ENCODE peak calls at places on chromosomes 12 and 14, in seven cellular contexts. One of them, this sample, is unnamed.

GRCh38 chr14:49250517-49250916 is 335.7 kb downstream of the RPS29 start:
- DNase-seq in astrocyte of the cerebellum: no peak
- DNase-seq in AG09309: no peak
- DNase-seq in psoas muscle: no peak
- DNase-seq in BJ: no peak
- DNase-seq in mucosa of descending colon: no peak
- DNase-seq in fibroblast of the aortic adventitia: no peak
- DNase-seq in this sample: no peak

GRCh38 chr14:82075566-82075965 is 541.9 kb upstream of the SEL1L start:
- DNase-seq in psoas muscle: no peak
- DNase-seq in astrocyte of the cerebellum: no peak
- DNase-seq in fibroblast of the aortic adventitia: no peak
- DNase-seq in BJ: no peak
- DNase-seq in mucosa of descending colon: peak
- DNase-seq in AG09309: no peak
- DNase-seq in this sample: peak

GRCh38 chr12:31742891-31743290 is 14.1 kb upstream of the AMN1 start:
- DNase-seq in mucosa of descending colon: no peak
- DNase-seq in fibroblast of the aortic adventitia: no peak
- DNase-seq in BJ: no peak
- DNase-seq in AG09309: no peak
- DNase-seq in astrocyte of the cerebellum: no peak
- DNase-seq in psoas muscle: no peak
- DNase-seq in this sample: no peak

GRCh38 chr12:57188090-57188425 is 28.5 kb upstream of the NXPH4 start:
- DNase-seq in AG09309: no peak
- DNase-seq in astrocyte of the cerebellum: no peak
- DNase-seq in BJ: no peak
- DNase-seq in psoas muscle: no peak
- DNase-seq in fibroblast of the aortic adventitia: no peak
- DNase-seq in mucosa of descending colon: no peak
- DNase-seq in this sample: no peak

GRCh38 chr12:5114436-5114835 is 70.8 kb downstream of the KCNA5 start:
- DNase-seq in AG09309: no peak
- DNase-seq in psoas muscle: no peak
- DNase-seq in mucosa of descending colon: no peak
- DNase-seq in BJ: no peak
- DNase-seq in astrocyte of the cerebellum: no peak
- DNase-seq in fibroblast of the aortic adventitia: no peak
- DNase-seq in this sample: peak

GRCh38 chr12:21502164-21502496 is 541 bp downstream of the GOLT1B start:
- DNase-seq in BJ: no peak
- DNase-seq in psoas muscle: no peak
- DNase-seq in fibroblast of the aortic adventitia: peak
- DNase-seq in astrocyte of the cerebellum: no peak
- DNase-seq in AG09309: no peak
- DNase-seq in mucosa of descending colon: no peak
- DNase-seq in this sample: peak

GRCh38 chr12:1776139-1776975 is 44.0 kb upstream of the LRTM2 start:
- DNase-seq in fibroblast of the aortic adventitia: peak
- DNase-seq in BJ: peak
- DNase-seq in astrocyte of the cerebellum: no peak
- DNase-seq in mucosa of descending colon: no peak
- DNase-seq in psoas muscle: no peak
- DNase-seq in AG09309: peak
- DNase-seq in this sample: peak

GRCh38 chr12:90274407-90274806 is 565.8 kb upstream of the ATP2B1 start:
- DNase-seq in astrocyte of the cerebellum: no peak
- DNase-seq in psoas muscle: no peak
- DNase-seq in AG09309: no peak
- DNase-seq in mucosa of descending colon: peak
- DNase-seq in BJ: no peak
- DNase-seq in fibroblast of the aortic adventitia: no peak
- DNase-seq in this sample: no peak

GRCh38 chr14:45743884-45744283 is 490.9 kb upstream of the MIS18BP1 start:
- DNase-seq in BJ: no peak
- DNase-seq in AG09309: no peak
- DNase-seq in psoas muscle: no peak
- DNase-seq in mucosa of descending colon: no peak
- DNase-seq in astrocyte of the cerebellum: no peak
- DNase-seq in fibroblast of the aortic adventitia: no peak
- DNase-seq in this sample: no peak

GRCh38 chr12:116434155-116435065 is 124.8 kb upstream of the MAP1LC3B2 start:
- DNase-seq in AG09309: peak
- DNase-seq in fibroblast of the aortic adventitia: peak
- DNase-seq in psoas muscle: peak
- DNase-seq in BJ: peak
- DNase-seq in mucosa of descending colon: peak
- DNase-seq in astrocyte of the cerebellum: peak
- DNase-seq in this sample: peak

GRCh38 chr12:9753042-9753820 is 7.5 kb downstream of the CD69 start:
- DNase-seq in BJ: no peak
- DNase-seq in astrocyte of the cerebellum: no peak
- DNase-seq in mucosa of descending colon: no peak
- DNase-seq in fibroblast of the aortic adventitia: no peak
- DNase-seq in psoas muscle: no peak
- DNase-seq in AG09309: no peak
- DNase-seq in this sample: no peak

GRCh38 chr14:81162941-81163340 is 57.8 kb downstream of the GTF2A1 start:
- DNase-seq in fibroblast of the aortic adventitia: peak
- DNase-seq in psoas muscle: no peak
- DNase-seq in mucosa of descending colon: no peak
- DNase-seq in AG09309: no peak
- DNase-seq in BJ: no peak
- DNase-seq in astrocyte of the cerebellum: no peak
- DNase-seq in this sample: peak

GRCh38 chr12:68080577-68080976 is 79.0 kb downstream of the IFNG start:
- DNase-seq in astrocyte of the cerebellum: no peak
- DNase-seq in mucosa of descending colon: no peak
- DNase-seq in BJ: no peak
- DNase-seq in psoas muscle: no peak
- DNase-seq in fibroblast of the aortic adventitia: no peak
- DNase-seq in AG09309: no peak
- DNase-seq in this sample: no peak

GRCh38 chr12:22982635-22983034 is 357.7 kb downstream of the ETNK1 start:
- DNase-seq in AG09309: no peak
- DNase-seq in fibroblast of the aortic adventitia: no peak
- DNase-seq in BJ: no peak
- DNase-seq in psoas muscle: no peak
- DNase-seq in astrocyte of the cerebellum: no peak
- DNase-seq in mucosa of descending colon: no peak
- DNase-seq in this sample: no peak

GRCh38 chr12:107330901-107331431 is 237.6 kb upstream of the CRY1 start:
- DNase-seq in psoas muscle: no peak
- DNase-seq in mucosa of descending colon: no peak
- DNase-seq in AG09309: no peak
- DNase-seq in astrocyte of the cerebellum: no peak
- DNase-seq in fibroblast of the aortic adventitia: no peak
- DNase-seq in BJ: no peak
- DNase-seq in this sample: no peak

GRCh38 chr12:3658327-3659163 is 94.4 kb downstream of the CRACR2A start:
- DNase-seq in fibroblast of the aortic adventitia: peak
- DNase-seq in psoas muscle: no peak
- DNase-seq in mucosa of descending colon: peak
- DNase-seq in AG09309: no peak
- DNase-seq in BJ: no peak
- DNase-seq in astrocyte of the cerebellum: no peak
- DNase-seq in this sample: peak

GRCh38 chr12:55829967-55830600 is 697 bp upstream of the DNAJC14 start:
- DNase-seq in psoas muscle: peak
- DNase-seq in AG09309: no peak
- DNase-seq in astrocyte of the cerebellum: no peak
- DNase-seq in BJ: no peak
- DNase-seq in fibroblast of the aortic adventitia: no peak
- DNase-seq in mucosa of descending colon: peak
- DNase-seq in this sample: no peak

GRCh38 chr12:64390275-64390851 is at the start of gene C12orf56:
- DNase-seq in fibroblast of the aortic adventitia: peak
- DNase-seq in AG09309: no peak
- DNase-seq in BJ: no peak
- DNase-seq in mucosa of descending colon: peak
- DNase-seq in psoas muscle: no peak
- DNase-seq in astrocyte of the cerebellum: no peak
- DNase-seq in this sample: no peak

GRCh38 chr14:70641548-70642312 is at the start of gene TTC9:
- DNase-seq in astrocyte of the cerebellum: no peak
- DNase-seq in psoas muscle: peak
- DNase-seq in mucosa of descending colon: no peak
- DNase-seq in BJ: no peak
- DNase-seq in AG09309: no peak
- DNase-seq in fibroblast of the aortic adventitia: no peak
- DNase-seq in this sample: no peak

GRCh38 chr12:89775336-89776005 is 66.8 kb upstream of the ATP2B1 start:
- DNase-seq in fibroblast of the aortic adventitia: peak
- DNase-seq in mucosa of descending colon: no peak
- DNase-seq in psoas muscle: no peak
- DNase-seq in AG09309: no peak
- DNase-seq in BJ: peak
- DNase-seq in astrocyte of the cerebellum: no peak
- DNase-seq in this sample: no peak

GRCh38 chr12:52062167-52063080 is 7.4 kb upstream of the ATG101 start:
- DNase-seq in psoas muscle: no peak
- DNase-seq in AG09309: no peak
- DNase-seq in BJ: no peak
- DNase-seq in mucosa of descending colon: peak
- DNase-seq in astrocyte of the cerebellum: no peak
- DNase-seq in fibroblast of the aortic adventitia: no peak
- DNase-seq in this sample: peak

GRCh38 chr12:85951823-85952222 is 77.7 kb downstream of the NTS start:
- DNase-seq in psoas muscle: no peak
- DNase-seq in fibroblast of the aortic adventitia: peak
- DNase-seq in BJ: no peak
- DNase-seq in AG09309: no peak
- DNase-seq in mucosa of descending colon: no peak
- DNase-seq in astrocyte of the cerebellum: peak
- DNase-seq in this sample: peak

GRCh38 chr14:104135904-104136471 is 2.4 kb upstream of the KIF26A start:
- DNase-seq in astrocyte of the cerebellum: no peak
- DNase-seq in BJ: no peak
- DNase-seq in fibroblast of the aortic adventitia: no peak
- DNase-seq in psoas muscle: peak
- DNase-seq in mucosa of descending colon: no peak
- DNase-seq in AG09309: no peak
- DNase-seq in this sample: no peak
- H3K4me3 ChIP-seq in astrocyte of the cerebellum: no peak
- H3K4me3 ChIP-seq in BJ: no peak
- H3K4me3 ChIP-seq in fibroblast of the aortic adventitia: no peak
- H3K4me3 ChIP-seq in psoas muscle: peak
- H3K4me3 ChIP-seq in mucosa of descending colon: no peak
- H3K4me3 ChIP-seq in AG09309: no peak
- H3K4me3 ChIP-seq in this sample: no peak

GRCh38 chr12:63276537-63277365 is 125.8 kb upstream of the AVPR1A start:
- DNase-seq in fibroblast of the aortic adventitia: peak
- DNase-seq in astrocyte of the cerebellum: no peak
- DNase-seq in AG09309: no peak
- DNase-seq in psoas muscle: no peak
- DNase-seq in mucosa of descending colon: peak
- DNase-seq in BJ: no peak
- DNase-seq in this sample: peak
- H3K4me3 ChIP-seq in fibroblast of the aortic adventitia: no peak
- H3K4me3 ChIP-seq in astrocyte of the cerebellum: no peak
- H3K4me3 ChIP-seq in AG09309: no peak
- H3K4me3 ChIP-seq in psoas muscle: no peak
- H3K4me3 ChIP-seq in mucosa of descending colon: no peak
- H3K4me3 ChIP-seq in BJ: no peak
- H3K4me3 ChIP-seq in this sample: no peak

DNA sequence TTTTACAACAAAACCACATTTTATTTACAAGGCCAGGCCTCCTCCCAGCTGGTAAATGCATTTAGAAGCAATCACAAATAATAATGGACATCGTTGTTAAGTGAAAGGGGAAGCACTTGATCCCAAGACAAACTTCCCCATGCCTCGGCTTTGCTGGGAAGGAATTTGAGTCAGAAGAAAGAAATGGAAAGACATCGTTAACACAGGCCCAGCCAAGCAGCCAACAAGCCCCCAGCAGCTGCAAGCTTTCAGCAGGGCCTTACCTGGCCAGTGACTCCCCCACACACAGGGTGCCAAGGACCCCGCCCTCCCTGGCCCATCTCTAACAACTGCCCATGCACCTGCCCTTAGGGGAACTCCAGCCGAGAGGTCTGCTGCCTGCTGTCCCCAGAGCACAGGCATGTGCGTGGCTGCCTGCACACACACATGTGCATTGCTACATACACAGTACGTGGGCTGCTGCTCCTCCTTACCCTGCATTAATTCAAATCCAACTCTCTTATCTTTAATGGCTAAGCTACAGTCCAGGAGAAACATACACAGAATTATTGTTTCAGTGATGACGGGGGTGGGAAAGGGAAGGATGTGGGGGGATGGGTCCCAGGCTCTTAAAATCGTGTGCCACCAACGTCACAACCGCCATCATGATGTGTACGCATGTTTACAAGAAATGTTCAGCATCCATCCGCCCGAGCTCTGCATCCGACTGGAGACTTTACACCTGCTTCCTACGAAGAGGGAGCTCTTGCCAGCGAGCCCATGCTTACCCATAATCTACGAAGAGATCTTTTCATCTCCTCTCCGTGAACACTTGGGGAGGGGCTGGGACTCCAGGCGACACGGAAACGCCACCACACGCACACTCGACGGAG is 9.8 kb downstream of the BCL11B start:
- DNase-seq in AG09309: no peak
- DNase-seq in fibroblast of the aortic adventitia: no peak
- DNase-seq in mucosa of descending colon: peak
- DNase-seq in BJ: no peak
- DNase-seq in psoas muscle: no peak
- DNase-seq in astrocyte of the cerebellum: no peak
- DNase-seq in this sample: no peak
- H3K4me3 ChIP-seq in AG09309: no peak
- H3K4me3 ChIP-seq in fibroblast of the aortic adventitia: no peak
- H3K4me3 ChIP-seq in mucosa of descending colon: no peak
- H3K4me3 ChIP-seq in BJ: no peak
- H3K4me3 ChIP-seq in psoas muscle: no peak
- H3K4me3 ChIP-seq in astrocyte of the cerebellum: no peak
- H3K4me3 ChIP-seq in this sample: no peak

DNA sequence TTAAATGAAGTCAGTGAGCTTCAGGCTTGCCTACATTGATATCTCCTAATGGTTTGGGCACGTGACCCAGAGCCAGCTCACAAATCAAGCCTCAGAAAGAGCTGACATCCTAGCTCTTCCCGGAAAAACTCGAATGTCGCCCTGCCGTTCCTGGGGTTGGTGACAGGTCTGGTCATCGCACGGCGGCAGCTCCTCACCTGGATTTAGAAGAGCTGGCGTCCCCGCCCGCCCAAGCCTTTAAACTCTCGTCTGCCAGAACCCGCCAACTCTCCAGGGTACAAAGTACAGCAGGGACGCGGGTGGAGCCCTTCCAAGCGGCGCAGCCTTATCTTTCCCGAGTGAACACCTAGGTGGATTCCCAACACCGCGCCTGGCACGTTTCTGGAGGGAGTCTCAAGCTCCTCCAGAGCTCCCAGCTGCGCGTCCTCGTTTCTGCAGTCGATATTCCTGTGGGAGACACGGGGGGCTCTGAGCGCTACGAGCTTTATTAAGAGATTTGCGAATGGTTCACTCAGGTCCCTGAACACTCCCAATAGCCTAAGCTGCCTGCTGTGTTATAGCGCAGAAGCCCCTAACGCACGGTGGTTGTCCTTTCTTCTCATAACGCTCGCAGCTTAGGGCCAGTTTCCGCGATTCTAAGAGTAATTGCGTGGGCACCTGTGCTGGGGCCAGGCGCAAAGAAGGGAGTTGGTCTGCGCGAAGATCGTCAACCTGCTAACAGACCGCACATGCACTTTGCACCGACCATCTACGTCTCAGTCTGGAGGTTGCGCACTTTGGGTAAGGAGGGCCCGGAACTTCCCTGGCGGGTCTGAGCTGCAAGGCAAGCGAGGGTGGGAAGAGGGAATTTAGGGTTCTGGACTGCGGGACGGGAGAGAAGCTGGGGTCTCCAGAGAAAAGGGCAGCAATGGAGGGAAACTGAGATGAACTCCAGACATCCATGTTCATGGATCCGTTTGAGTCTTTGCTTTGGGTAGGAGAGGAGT is at the start of gene SSTR1:
- DNase-seq in astrocyte of the cerebellum: no peak
- DNase-seq in BJ: no peak
- DNase-seq in mucosa of descending colon: peak
- DNase-seq in fibroblast of the aortic adventitia: peak
- DNase-seq in AG09309: no peak
- DNase-seq in psoas muscle: peak
- DNase-seq in this sample: peak
- H3K4me3 ChIP-seq in astrocyte of the cerebellum: peak
- H3K4me3 ChIP-seq in BJ: peak
- H3K4me3 ChIP-seq in mucosa of descending colon: peak
- H3K4me3 ChIP-seq in fibroblast of the aortic adventitia: peak
- H3K4me3 ChIP-seq in AG09309: peak
- H3K4me3 ChIP-seq in psoas muscle: peak
- H3K4me3 ChIP-seq in this sample: peak

This sample was measured in cardiac fibroblast.